ENCODE peak calls at places on chromosomes 7 and 10, in seven cellular contexts. One of them, this sample, is unnamed.

GRCh38 chr7:77450054-77450453 is 33.9 kb upstream of the GSAP start:
- DNase-seq in SHP77 treated with DMSO at 0.1 percent for 48 hours: no peak
- DNase-seq in EH: peak
- DNase-seq in upper lobe of right lung: no peak
- DNase-seq in activated effector memory CD4-positive, alpha-beta T cell treated with anti-CD3 and anti-CD28 coated beads, Interleukin-2, amount 50 U/mL, for 16 hours: no peak
- DNase-seq in NCI-H2107: no peak
- DNase-seq in AG09319: no peak
- DNase-seq in this sample: no peak

GRCh38 chr10:128069351-128070051 is 56.7 kb downstream of the MKI67 start:
- DNase-seq in AG09319: peak
- DNase-seq in NCI-H2107: peak
- DNase-seq in upper lobe of right lung: peak
- DNase-seq in EH: peak
- DNase-seq in activated effector memory CD4-positive, alpha-beta T cell treated with anti-CD3 and anti-CD28 coated beads, Interleukin-2, amount 50 U/mL, for 16 hours: peak
- DNase-seq in SHP77 treated with DMSO at 0.1 percent for 48 hours: peak
- DNase-seq in this sample: peak

GRCh38 chr7:84536256-84536870 is 341.8 kb upstream of the SEMA3A start:
- DNase-seq in EH: peak
- DNase-seq in NCI-H2107: no peak
- DNase-seq in SHP77 treated with DMSO at 0.1 percent for 48 hours: no peak
- DNase-seq in activated effector memory CD4-positive, alpha-beta T cell treated with anti-CD3 and anti-CD28 coated beads, Interleukin-2, amount 50 U/mL, for 16 hours: no peak
- DNase-seq in AG09319: no peak
- DNase-seq in upper lobe of right lung: no peak
- DNase-seq in this sample: no peak

GRCh38 chr7:140201393-140201792 is 24.6 kb upstream of the KDM7A start:
- DNase-seq in NCI-H2107: no peak
- DNase-seq in SHP77 treated with DMSO at 0.1 percent for 48 hours: no peak
- DNase-seq in AG09319: no peak
- DNase-seq in upper lobe of right lung: no peak
- DNase-seq in activated effector memory CD4-positive, alpha-beta T cell treated with anti-CD3 and anti-CD28 coated beads, Interleukin-2, amount 50 U/mL, for 16 hours: no peak
- DNase-seq in EH: no peak
- DNase-seq in this sample: no peak

GRCh38 chr10:22723343-22723779 is 9.0 kb upstream of the PIP4K2A start:
- DNase-seq in SHP77 treated with DMSO at 0.1 percent for 48 hours: no peak
- DNase-seq in upper lobe of right lung: no peak
- DNase-seq in NCI-H2107: no peak
- DNase-seq in activated effector memory CD4-positive, alpha-beta T cell treated with anti-CD3 and anti-CD28 coated beads, Interleukin-2, amount 50 U/mL, for 16 hours: no peak
- DNase-seq in EH: no peak
- DNase-seq in AG09319: no peak
- DNase-seq in this sample: no peak

GRCh38 chr10:12382956-12383531 is 33.7 kb downstream of the CAMK1D start:
- DNase-seq in SHP77 treated with DMSO at 0.1 percent for 48 hours: no peak
- DNase-seq in AG09319: no peak
- DNase-seq in EH: no peak
- DNase-seq in upper lobe of right lung: no peak
- DNase-seq in activated effector memory CD4-positive, alpha-beta T cell treated with anti-CD3 and anti-CD28 coated beads, Interleukin-2, amount 50 U/mL, for 16 hours: no peak
- DNase-seq in NCI-H2107: no peak
- DNase-seq in this sample: no peak

GRCh38 chr10:124035928-124036558 is 57.4 kb downstream of the CHST15 start:
- DNase-seq in activated effector memory CD4-positive, alpha-beta T cell treated with anti-CD3 and anti-CD28 coated beads, Interleukin-2, amount 50 U/mL, for 16 hours: no peak
- DNase-seq in upper lobe of right lung: peak
- DNase-seq in SHP77 treated with DMSO at 0.1 percent for 48 hours: peak
- DNase-seq in AG09319: no peak
- DNase-seq in NCI-H2107: no peak
- DNase-seq in EH: no peak
- DNase-seq in this sample: no peak

GRCh38 chr7:45897042-45897690 is 8.9 kb downstream of the IGFBP1 start:
- DNase-seq in AG09319: no peak
- DNase-seq in activated effector memory CD4-positive, alpha-beta T cell treated with anti-CD3 and anti-CD28 coated beads, Interleukin-2, amount 50 U/mL, for 16 hours: no peak
- DNase-seq in upper lobe of right lung: no peak
- DNase-seq in EH: peak
- DNase-seq in SHP77 treated with DMSO at 0.1 percent for 48 hours: no peak
- DNase-seq in NCI-H2107: no peak
- DNase-seq in this sample: no peak

GRCh38 chr10:11875499-11876281 is 52.5 kb downstream of the PROSER2 start:
- DNase-seq in upper lobe of right lung: peak
- DNase-seq in AG09319: peak
- DNase-seq in activated effector memory CD4-positive, alpha-beta T cell treated with anti-CD3 and anti-CD28 coated beads, Interleukin-2, amount 50 U/mL, for 16 hours: no peak
- DNase-seq in SHP77 treated with DMSO at 0.1 percent for 48 hours: no peak
- DNase-seq in EH: peak
- DNase-seq in NCI-H2107: no peak
- DNase-seq in this sample: no peak

GRCh38 chr7:28654111-28654510 is 241.8 kb downstream of the CREB5 start:
- DNase-seq in NCI-H2107: peak
- DNase-seq in SHP77 treated with DMSO at 0.1 percent for 48 hours: no peak
- DNase-seq in upper lobe of right lung: no peak
- DNase-seq in EH: no peak
- DNase-seq in activated effector memory CD4-positive, alpha-beta T cell treated with anti-CD3 and anti-CD28 coated beads, Interleukin-2, amount 50 U/mL, for 16 hours: no peak
- DNase-seq in AG09319: no peak
- DNase-seq in this sample: no peak

GRCh38 chr7:135335628-135336139 is 102.0 kb downstream of the STRA8 start:
- DNase-seq in upper lobe of right lung: no peak
- DNase-seq in AG09319: no peak
- DNase-seq in EH: peak
- DNase-seq in SHP77 treated with DMSO at 0.1 percent for 48 hours: peak
- DNase-seq in activated effector memory CD4-positive, alpha-beta T cell treated with anti-CD3 and anti-CD28 coated beads, Interleukin-2, amount 50 U/mL, for 16 hours: peak
- DNase-seq in NCI-H2107: peak
- DNase-seq in this sample: peak

GRCh38 chr7:108452707-108453106 is 3.5 kb downstream of the NRCAM start:
- DNase-seq in upper lobe of right lung: no peak
- DNase-seq in activated effector memory CD4-positive, alpha-beta T cell treated with anti-CD3 and anti-CD28 coated beads, Interleukin-2, amount 50 U/mL, for 16 hours: no peak
- DNase-seq in NCI-H2107: peak
- DNase-seq in EH: peak
- DNase-seq in SHP77 treated with DMSO at 0.1 percent for 48 hours: no peak
- DNase-seq in AG09319: no peak
- DNase-seq in this sample: no peak

GRCh38 chr10:122140477-122140902 is 130.6 kb upstream of the BTBD16 start:
- DNase-seq in activated effector memory CD4-positive, alpha-beta T cell treated with anti-CD3 and anti-CD28 coated beads, Interleukin-2, amount 50 U/mL, for 16 hours: no peak
- DNase-seq in EH: peak
- DNase-seq in SHP77 treated with DMSO at 0.1 percent for 48 hours: peak
- DNase-seq in NCI-H2107: no peak
- DNase-seq in upper lobe of right lung: no peak
- DNase-seq in AG09319: no peak
- DNase-seq in this sample: no peak

GRCh38 chr10:116774728-116775151 is 32.4 kb upstream of the HSPA12A start:
- DNase-seq in activated effector memory CD4-positive, alpha-beta T cell treated with anti-CD3 and anti-CD28 coated beads, Interleukin-2, amount 50 U/mL, for 16 hours: peak
- DNase-seq in NCI-H2107: no peak
- DNase-seq in AG09319: no peak
- DNase-seq in EH: no peak
- DNase-seq in upper lobe of right lung: no peak
- DNase-seq in SHP77 treated with DMSO at 0.1 percent for 48 hours: no peak
- DNase-seq in this sample: no peak

GRCh38 chr7:139915301-139915863 is 86.3 kb downstream of the TBXAS1 start:
- DNase-seq in EH: peak
- DNase-seq in AG09319: no peak
- DNase-seq in upper lobe of right lung: no peak
- DNase-seq in NCI-H2107: no peak
- DNase-seq in SHP77 treated with DMSO at 0.1 percent for 48 hours: no peak
- DNase-seq in activated effector memory CD4-positive, alpha-beta T cell treated with anti-CD3 and anti-CD28 coated beads, Interleukin-2, amount 50 U/mL, for 16 hours: no peak
- DNase-seq in this sample: no peak

GRCh38 chr7:87609946-87610345 is 9.3 kb upstream of the ABCB1 start:
- DNase-seq in activated effector memory CD4-positive, alpha-beta T cell treated with anti-CD3 and anti-CD28 coated beads, Interleukin-2, amount 50 U/mL, for 16 hours: no peak
- DNase-seq in upper lobe of right lung: no peak
- DNase-seq in AG09319: no peak
- DNase-seq in SHP77 treated with DMSO at 0.1 percent for 48 hours: no peak
- DNase-seq in NCI-H2107: no peak
- DNase-seq in EH: no peak
- DNase-seq in this sample: no peak

GRCh38 chr7:28688651-28689050 is 269.5 kb downstream of the TRIL start:
- DNase-seq in EH: peak
- DNase-seq in NCI-H2107: no peak
- DNase-seq in activated effector memory CD4-positive, alpha-beta T cell treated with anti-CD3 and anti-CD28 coated beads, Interleukin-2, amount 50 U/mL, for 16 hours: no peak
- DNase-seq in AG09319: peak
- DNase-seq in upper lobe of right lung: no peak
- DNase-seq in SHP77 treated with DMSO at 0.1 percent for 48 hours: no peak
- DNase-seq in this sample: no peak

GRCh38 chr7:744854-745430 is 17.9 kb upstream of the PRKAR1B start:
- DNase-seq in EH: no peak
- DNase-seq in activated effector memory CD4-positive, alpha-beta T cell treated with anti-CD3 and anti-CD28 coated beads, Interleukin-2, amount 50 U/mL, for 16 hours: peak
- DNase-seq in NCI-H2107: no peak
- DNase-seq in upper lobe of right lung: peak
- DNase-seq in AG09319: no peak
- DNase-seq in SHP77 treated with DMSO at 0.1 percent for 48 hours: no peak
- DNase-seq in this sample: no peak

GRCh38 chr7:22204312-22204711 is 152.6 kb downstream of the RAPGEF5 start:
- DNase-seq in SHP77 treated with DMSO at 0.1 percent for 48 hours: no peak
- DNase-seq in activated effector memory CD4-positive, alpha-beta T cell treated with anti-CD3 and anti-CD28 coated beads, Interleukin-2, amount 50 U/mL, for 16 hours: no peak
- DNase-seq in EH: no peak
- DNase-seq in NCI-H2107: no peak
- DNase-seq in upper lobe of right lung: no peak
- DNase-seq in AG09319: no peak
- DNase-seq in this sample: no peak

GRCh38 chr7:120723465-120724385 is 134.2 kb downstream of the TSPAN12 start:
- DNase-seq in activated effector memory CD4-positive, alpha-beta T cell treated with anti-CD3 and anti-CD28 coated beads, Interleukin-2, amount 50 U/mL, for 16 hours: no peak
- DNase-seq in upper lobe of right lung: no peak
- DNase-seq in NCI-H2107: no peak
- DNase-seq in SHP77 treated with DMSO at 0.1 percent for 48 hours: no peak
- DNase-seq in AG09319: no peak
- DNase-seq in EH: no peak
- DNase-seq in this sample: no peak

GRCh38 chr10:4306871-4307270 is 519.1 kb upstream of the AKR1E2 start:
- DNase-seq in EH: no peak
- DNase-seq in AG09319: no peak
- DNase-seq in upper lobe of right lung: no peak
- DNase-seq in SHP77 treated with DMSO at 0.1 percent for 48 hours: no peak
- DNase-seq in activated effector memory CD4-positive, alpha-beta T cell treated with anti-CD3 and anti-CD28 coated beads, Interleukin-2, amount 50 U/mL, for 16 hours: no peak
- DNase-seq in NCI-H2107: no peak
- DNase-seq in this sample: no peak

GRCh38 chr10:48364659-48365405 is 58.4 kb downstream of the MAPK8 start:
- DNase-seq in NCI-H2107: no peak
- DNase-seq in AG09319: peak
- DNase-seq in upper lobe of right lung: no peak
- DNase-seq in SHP77 treated with DMSO at 0.1 percent for 48 hours: no peak
- DNase-seq in EH: peak
- DNase-seq in activated effector memory CD4-positive, alpha-beta T cell treated with anti-CD3 and anti-CD28 coated beads, Interleukin-2, amount 50 U/mL, for 16 hours: no peak
- DNase-seq in this sample: no peak

GRCh38 chr10:71399946-71400345 is 3.2 kb downstream of the CDH23 start:
- DNase-seq in activated effector memory CD4-positive, alpha-beta T cell treated with anti-CD3 and anti-CD28 coated beads, Interleukin-2, amount 50 U/mL, for 16 hours: no peak
- DNase-seq in EH: no peak
- DNase-seq in upper lobe of right lung: peak
- DNase-seq in AG09319: no peak
- DNase-seq in NCI-H2107: no peak
- DNase-seq in SHP77 treated with DMSO at 0.1 percent for 48 hours: no peak
- DNase-seq in this sample: no peak

GRCh38 chr10:20890491-20891337 is 6.4 kb downstream of the NEBL start:
- DNase-seq in activated effector memory CD4-positive, alpha-beta T cell treated with anti-CD3 and anti-CD28 coated beads, Interleukin-2, amount 50 U/mL, for 16 hours: no peak
- DNase-seq in EH: no peak
- DNase-seq in SHP77 treated with DMSO at 0.1 percent for 48 hours: peak
- DNase-seq in upper lobe of right lung: no peak
- DNase-seq in AG09319: no peak
- DNase-seq in NCI-H2107: no peak
- DNase-seq in this sample: no peak

GRCh38 chr10:110493832-110494426 is 3.8 kb upstream of the DUSP5 start:
- DNase-seq in EH: peak
- DNase-seq in AG09319: no peak
- DNase-seq in SHP77 treated with DMSO at 0.1 percent for 48 hours: no peak
- DNase-seq in upper lobe of right lung: no peak
- DNase-seq in activated effector memory CD4-positive, alpha-beta T cell treated with anti-CD3 and anti-CD28 coated beads, Interleukin-2, amount 50 U/mL, for 16 hours: no peak
- DNase-seq in NCI-H2107: no peak
- DNase-seq in this sample: no peak

GRCh38 chr7:37284805-37285211 is 163.9 kb downstream of the ELMO1 start:
- DNase-seq in NCI-H2107: peak
- DNase-seq in activated effector memory CD4-positive, alpha-beta T cell treated with anti-CD3 and anti-CD28 coated beads, Interleukin-2, amount 50 U/mL, for 16 hours: peak
- DNase-seq in EH: no peak
- DNase-seq in SHP77 treated with DMSO at 0.1 percent for 48 hours: no peak
- DNase-seq in AG09319: no peak
- DNase-seq in upper lobe of right lung: peak
- DNase-seq in this sample: no peak

GRCh38 chr10:128274938-128275337 is 148.7 kb upstream of the MKI67 start:
- DNase-seq in AG09319: no peak
- DNase-seq in NCI-H2107: no peak
- DNase-seq in upper lobe of right lung: no peak
- DNase-seq in SHP77 treated with DMSO at 0.1 percent for 48 hours: no peak
- DNase-seq in activated effector memory CD4-positive, alpha-beta T cell treated with anti-CD3 and anti-CD28 coated beads, Interleukin-2, amount 50 U/mL, for 16 hours: no peak
- DNase-seq in EH: no peak
- DNase-seq in this sample: no peak

GRCh38 chr7:111413796-111414195 is 148.5 kb downstream of the IMMP2L start:
- DNase-seq in SHP77 treated with DMSO at 0.1 percent for 48 hours: no peak
- DNase-seq in activated effector memory CD4-positive, alpha-beta T cell treated with anti-CD3 and anti-CD28 coated beads, Interleukin-2, amount 50 U/mL, for 16 hours: no peak
- DNase-seq in NCI-H2107: no peak
- DNase-seq in AG09319: no peak
- DNase-seq in upper lobe of right lung: no peak
- DNase-seq in EH: no peak
- DNase-seq in this sample: no peak

GRCh38 chr10:15123749-15124184 is 26.6 kb downstream of the RPP38 start:
- DNase-seq in activated effector memory CD4-positive, alpha-beta T cell treated with anti-CD3 and anti-CD28 coated beads, Interleukin-2, amount 50 U/mL, for 16 hours: no peak
- DNase-seq in AG09319: no peak
- DNase-seq in EH: peak
- DNase-seq in SHP77 treated with DMSO at 0.1 percent for 48 hours: no peak
- DNase-seq in NCI-H2107: no peak
- DNase-seq in upper lobe of right lung: no peak
- DNase-seq in this sample: no peak

GRCh38 chr7:100369105-100369504 is 4.2 kb upstream of the PILRA start:
- DNase-seq in EH: no peak
- DNase-seq in activated effector memory CD4-positive, alpha-beta T cell treated with anti-CD3 and anti-CD28 coated beads, Interleukin-2, amount 50 U/mL, for 16 hours: no peak
- DNase-seq in SHP77 treated with DMSO at 0.1 percent for 48 hours: no peak
- DNase-seq in upper lobe of right lung: peak
- DNase-seq in AG09319: no peak
- DNase-seq in NCI-H2107: no peak
- DNase-seq in this sample: no peak